ENCODE peak calls at places on chromosome 3, in four cellular contexts. One of them, this sample, is unnamed.

GRCh38 chr3:195080571-195081141 is 190.3 kb downstream of the XXYLT1 start:
- DNase-seq in activated T-helper 1 cell treated with anti-CD3 and anti-CD28 coated beads, Interleukin-2, amount 50 U/mL, for 16 hours: no peak
- DNase-seq in brain microvascular endothelial cell: no peak
- DNase-seq in GM10248: no peak
- DNase-seq in this sample: no peak

GRCh38 chr3:6921041-6921440 is 60.1 kb downstream of the GRM7 start:
- DNase-seq in activated T-helper 1 cell treated with anti-CD3 and anti-CD28 coated beads, Interleukin-2, amount 50 U/mL, for 16 hours: no peak
- DNase-seq in GM10248: no peak
- DNase-seq in brain microvascular endothelial cell: no peak
- DNase-seq in this sample: peak

GRCh38 chr3:46407976-46408375 is 917 bp downstream of the CCRL2 start:
- DNase-seq in GM10248: no peak
- DNase-seq in activated T-helper 1 cell treated with anti-CD3 and anti-CD28 coated beads, Interleukin-2, amount 50 U/mL, for 16 hours: no peak
- DNase-seq in brain microvascular endothelial cell: no peak
- DNase-seq in this sample: no peak

GRCh38 chr3:136490646-136491405 is 240.7 kb downstream of the PCCB start:
- DNase-seq in activated T-helper 1 cell treated with anti-CD3 and anti-CD28 coated beads, Interleukin-2, amount 50 U/mL, for 16 hours: no peak
- DNase-seq in GM10248: no peak
- DNase-seq in brain microvascular endothelial cell: no peak
- DNase-seq in this sample: no peak

GRCh38 chr3:138348107-138348949 is at the start of gene MRAS:
- DNase-seq in brain microvascular endothelial cell: peak
- DNase-seq in GM10248: no peak
- DNase-seq in activated T-helper 1 cell treated with anti-CD3 and anti-CD28 coated beads, Interleukin-2, amount 50 U/mL, for 16 hours: no peak
- DNase-seq in this sample: peak

GRCh38 chr3:101249512-101249911 is 70.9 kb downstream of the IMPG2 start:
- DNase-seq in activated T-helper 1 cell treated with anti-CD3 and anti-CD28 coated beads, Interleukin-2, amount 50 U/mL, for 16 hours: no peak
- DNase-seq in brain microvascular endothelial cell: no peak
- DNase-seq in GM10248: no peak
- DNase-seq in this sample: no peak

GRCh38 chr3:115072265-115073008 is 74.7 kb downstream of the ZBTB20 start:
- DNase-seq in activated T-helper 1 cell treated with anti-CD3 and anti-CD28 coated beads, Interleukin-2, amount 50 U/mL, for 16 hours: no peak
- DNase-seq in GM10248: no peak
- DNase-seq in brain microvascular endothelial cell: no peak
- DNase-seq in this sample: peak

GRCh38 chr3:188128905-188129304 is 25.1 kb upstream of the LPP start:
- DNase-seq in GM10248: no peak
- DNase-seq in brain microvascular endothelial cell: no peak
- DNase-seq in activated T-helper 1 cell treated with anti-CD3 and anti-CD28 coated beads, Interleukin-2, amount 50 U/mL, for 16 hours: no peak
- DNase-seq in this sample: no peak

GRCh38 chr3:142007710-142008399 is 131.4 kb downstream of the ATP1B3 start:
- DNase-seq in GM10248: no peak
- DNase-seq in activated T-helper 1 cell treated with anti-CD3 and anti-CD28 coated beads, Interleukin-2, amount 50 U/mL, for 16 hours: no peak
- DNase-seq in brain microvascular endothelial cell: peak
- DNase-seq in this sample: no peak

GRCh38 chr3:126521122-126521891 is 2.6 kb upstream of the CHST13 start:
- DNase-seq in brain microvascular endothelial cell: no peak
- DNase-seq in GM10248: no peak
- DNase-seq in activated T-helper 1 cell treated with anti-CD3 and anti-CD28 coated beads, Interleukin-2, amount 50 U/mL, for 16 hours: no peak
- DNase-seq in this sample: no peak

GRCh38 chr3:132432639-132433038 is 15.3 kb downstream of the DNAJC13 start:
- DNase-seq in brain microvascular endothelial cell: peak
- DNase-seq in activated T-helper 1 cell treated with anti-CD3 and anti-CD28 coated beads, Interleukin-2, amount 50 U/mL, for 16 hours: no peak
- DNase-seq in GM10248: no peak
- DNase-seq in this sample: peak

GRCh38 chr3:130607553-130608154 is 90.7 kb downstream of the COL6A6 start:
- DNase-seq in brain microvascular endothelial cell: no peak
- DNase-seq in activated T-helper 1 cell treated with anti-CD3 and anti-CD28 coated beads, Interleukin-2, amount 50 U/mL, for 16 hours: no peak
- DNase-seq in GM10248: no peak
- DNase-seq in this sample: no peak

GRCh38 chr3:15659254-15659975 is 57.9 kb downstream of the BTD start:
- DNase-seq in activated T-helper 1 cell treated with anti-CD3 and anti-CD28 coated beads, Interleukin-2, amount 50 U/mL, for 16 hours: no peak
- DNase-seq in brain microvascular endothelial cell: no peak
- DNase-seq in GM10248: no peak
- DNase-seq in this sample: peak

GRCh38 chr3:66153471-66153870 is 67.3 kb upstream of the SLC25A26 start:
- DNase-seq in activated T-helper 1 cell treated with anti-CD3 and anti-CD28 coated beads, Interleukin-2, amount 50 U/mL, for 16 hours: no peak
- DNase-seq in brain microvascular endothelial cell: no peak
- DNase-seq in GM10248: no peak
- DNase-seq in this sample: no peak

GRCh38 chr3:122416966-122417365 is 1.1 kb upstream of the WDR5B start:
- DNase-seq in brain microvascular endothelial cell: no peak
- DNase-seq in GM10248: no peak
- DNase-seq in activated T-helper 1 cell treated with anti-CD3 and anti-CD28 coated beads, Interleukin-2, amount 50 U/mL, for 16 hours: no peak
- DNase-seq in this sample: peak

GRCh38 chr3:177770821-177771220 is 573.5 kb upstream of the TBL1XR1 start:
- DNase-seq in activated T-helper 1 cell treated with anti-CD3 and anti-CD28 coated beads, Interleukin-2, amount 50 U/mL, for 16 hours: no peak
- DNase-seq in GM10248: no peak
- DNase-seq in brain microvascular endothelial cell: peak
- DNase-seq in this sample: peak

GRCh38 chr3:129180461-129180860 is 3.2 kb downstream of the CNBP start:
- DNase-seq in GM10248: no peak
- DNase-seq in activated T-helper 1 cell treated with anti-CD3 and anti-CD28 coated beads, Interleukin-2, amount 50 U/mL, for 16 hours: no peak
- DNase-seq in brain microvascular endothelial cell: no peak
- DNase-seq in this sample: no peak

GRCh38 chr3:194472290-194472920 is 14.4 kb downstream of the ATP13A3 start:
- DNase-seq in brain microvascular endothelial cell: peak
- DNase-seq in GM10248: peak
- DNase-seq in activated T-helper 1 cell treated with anti-CD3 and anti-CD28 coated beads, Interleukin-2, amount 50 U/mL, for 16 hours: no peak
- DNase-seq in this sample: peak

GRCh38 chr3:192223815-192224214 is 503.5 kb downstream of the FGF12 start:
- DNase-seq in brain microvascular endothelial cell: no peak
- DNase-seq in GM10248: no peak
- DNase-seq in activated T-helper 1 cell treated with anti-CD3 and anti-CD28 coated beads, Interleukin-2, amount 50 U/mL, for 16 hours: no peak
- DNase-seq in this sample: no peak

GRCh38 chr3:38040400-38040799 is 1.4 kb downstream of the DLEC1 start:
- DNase-seq in activated T-helper 1 cell treated with anti-CD3 and anti-CD28 coated beads, Interleukin-2, amount 50 U/mL, for 16 hours: no peak
- DNase-seq in brain microvascular endothelial cell: no peak
- DNase-seq in GM10248: no peak
- DNase-seq in this sample: no peak

GRCh38 chr3:9916734-9917680 is at the start of gene IL17RC:
- DNase-seq in brain microvascular endothelial cell: peak
- DNase-seq in GM10248: no peak
- DNase-seq in activated T-helper 1 cell treated with anti-CD3 and anti-CD28 coated beads, Interleukin-2, amount 50 U/mL, for 16 hours: no peak
- DNase-seq in this sample: peak

GRCh38 chr3:184523825-184524615 is 37.6 kb upstream of the EPHB3 start:
- DNase-seq in brain microvascular endothelial cell: peak
- DNase-seq in activated T-helper 1 cell treated with anti-CD3 and anti-CD28 coated beads, Interleukin-2, amount 50 U/mL, for 16 hours: no peak
- DNase-seq in GM10248: no peak
- DNase-seq in this sample: peak

GRCh38 chr3:161310649-161311423 is 60.5 kb downstream of the SPTSSB start:
- DNase-seq in activated T-helper 1 cell treated with anti-CD3 and anti-CD28 coated beads, Interleukin-2, amount 50 U/mL, for 16 hours: no peak
- DNase-seq in brain microvascular endothelial cell: no peak
- DNase-seq in GM10248: peak
- DNase-seq in this sample: no peak

GRCh38 chr3:129486057-129487035 is 42.1 kb upstream of the RHO start:
- DNase-seq in brain microvascular endothelial cell: peak
- DNase-seq in activated T-helper 1 cell treated with anti-CD3 and anti-CD28 coated beads, Interleukin-2, amount 50 U/mL, for 16 hours: no peak
- DNase-seq in GM10248: no peak
- DNase-seq in this sample: peak

GRCh38 chr3:57582470-57583168 is 14.5 kb downstream of the ARF4 start:
- DNase-seq in activated T-helper 1 cell treated with anti-CD3 and anti-CD28 coated beads, Interleukin-2, amount 50 U/mL, for 16 hours: no peak
- DNase-seq in brain microvascular endothelial cell: no peak
- DNase-seq in GM10248: no peak
- DNase-seq in this sample: no peak

GRCh38 chr3:8442993-8443670 is 58.5 kb upstream of the LMCD1 start:
- DNase-seq in brain microvascular endothelial cell: peak
- DNase-seq in GM10248: no peak
- DNase-seq in activated T-helper 1 cell treated with anti-CD3 and anti-CD28 coated beads, Interleukin-2, amount 50 U/mL, for 16 hours: no peak
- DNase-seq in this sample: peak

GRCh38 chr3:182683335-182684257 is 109.7 kb upstream of the ATP11B start:
- DNase-seq in activated T-helper 1 cell treated with anti-CD3 and anti-CD28 coated beads, Interleukin-2, amount 50 U/mL, for 16 hours: peak
- DNase-seq in brain microvascular endothelial cell: peak
- DNase-seq in GM10248: peak
- DNase-seq in this sample: peak

GRCh38 chr3:171878441-171879225 is 35.5 kb downstream of the TMEM212 start:
- DNase-seq in GM10248: no peak
- DNase-seq in activated T-helper 1 cell treated with anti-CD3 and anti-CD28 coated beads, Interleukin-2, amount 50 U/mL, for 16 hours: no peak
- DNase-seq in brain microvascular endothelial cell: no peak
- DNase-seq in this sample: peak

GRCh38 chr3:9623148-9623547 is 26.2 kb upstream of the MTMR14 start:
- DNase-seq in brain microvascular endothelial cell: peak
- DNase-seq in GM10248: no peak
- DNase-seq in activated T-helper 1 cell treated with anti-CD3 and anti-CD28 coated beads, Interleukin-2, amount 50 U/mL, for 16 hours: no peak
- DNase-seq in this sample: no peak

GRCh38 chr3:155282416-155283091 is 10.9 kb downstream of the STRIT1 start:
- DNase-seq in brain microvascular endothelial cell: peak
- DNase-seq in GM10248: no peak
- DNase-seq in activated T-helper 1 cell treated with anti-CD3 and anti-CD28 coated beads, Interleukin-2, amount 50 U/mL, for 16 hours: no peak
- DNase-seq in this sample: peak

GRCh38 chr3:24773798-24774197 is 279.1 kb upstream of the THRB start:
- DNase-seq in activated T-helper 1 cell treated with anti-CD3 and anti-CD28 coated beads, Interleukin-2, amount 50 U/mL, for 16 hours: no peak
- DNase-seq in GM10248: peak
- DNase-seq in brain microvascular endothelial cell: peak
- DNase-seq in this sample: peak

GRCh38 chr3:14434105-14434504 is 31.7 kb downstream of the SLC6A6 start:
- DNase-seq in brain microvascular endothelial cell: no peak
- DNase-seq in activated T-helper 1 cell treated with anti-CD3 and anti-CD28 coated beads, Interleukin-2, amount 50 U/mL, for 16 hours: no peak
- DNase-seq in GM10248: no peak
- DNase-seq in this sample: peak

GRCh38 chr3:126438746-126439145 is 36.9 kb downstream of the ZXDC start:
- DNase-seq in activated T-helper 1 cell treated with anti-CD3 and anti-CD28 coated beads, Interleukin-2, amount 50 U/mL, for 16 hours: no peak
- DNase-seq in GM10248: no peak
- DNase-seq in brain microvascular endothelial cell: no peak
- DNase-seq in this sample: no peak

GRCh38 chr3:66037330-66037985 is 1.3 kb downstream of the MAGI1 start:
- DNase-seq in activated T-helper 1 cell treated with anti-CD3 and anti-CD28 coated beads, Interleukin-2, amount 50 U/mL, for 16 hours: no peak
- DNase-seq in brain microvascular endothelial cell: peak
- DNase-seq in GM10248: peak
- DNase-seq in this sample: peak

GRCh38 chr3:54358327-54358726 is 236.0 kb downstream of the CACNA2D3 start:
- DNase-seq in GM10248: no peak
- DNase-seq in activated T-helper 1 cell treated with anti-CD3 and anti-CD28 coated beads, Interleukin-2, amount 50 U/mL, for 16 hours: no peak
- DNase-seq in brain microvascular endothelial cell: no peak
- DNase-seq in this sample: no peak